ENCODE peak calls at places on chromosomes 13 and 19, in six cellular contexts. One of them, this sample, is unnamed.

GRCh38 chr19:50432221-50432626 is 468 bp upstream of the MYBPC2 start:
- DNase-seq in stomach: no peak
- DNase-seq in A549: no peak
- DNase-seq in transverse colon: no peak
- DNase-seq in SK-N-SH: no peak
- DNase-seq in H1: no peak
- DNase-seq in this sample: no peak

GRCh38 chr19:47471733-47472457 is at the start of gene SLC8A2:
- DNase-seq in stomach: peak
- DNase-seq in A549: peak
- DNase-seq in transverse colon: peak
- DNase-seq in SK-N-SH: peak
- DNase-seq in H1: peak
- DNase-seq in this sample: no peak

GRCh38 chr13:20160346-20161274 is at the start of gene GJA3:
- DNase-seq in stomach: no peak
- DNase-seq in A549: peak
- DNase-seq in transverse colon: no peak
- DNase-seq in SK-N-SH: peak
- DNase-seq in H1: peak
- DNase-seq in this sample: no peak

GRCh38 chr13:41917641-41918040 is 43.3 kb downstream of the VWA8 start:
- DNase-seq in stomach: no peak
- DNase-seq in A549: no peak
- DNase-seq in transverse colon: no peak
- DNase-seq in SK-N-SH: no peak
- DNase-seq in H1: no peak
- DNase-seq in this sample: no peak

GRCh38 chr19:33779849-33780248 is 16.8 kb upstream of the KCTD15 start:
- DNase-seq in stomach: no peak
- DNase-seq in A549: no peak
- DNase-seq in transverse colon: no peak
- DNase-seq in SK-N-SH: no peak
- DNase-seq in H1: no peak
- DNase-seq in this sample: no peak

GRCh38 chr19:46745521-46746280 is at the start of gene FKRP:
- DNase-seq in stomach: peak
- DNase-seq in A549: no peak
- DNase-seq in transverse colon: no peak
- DNase-seq in SK-N-SH: peak
- DNase-seq in H1: no peak
- DNase-seq in this sample: no peak

GRCh38 chr13:99495478-99496321 is 5.6 kb upstream of the TM9SF2 start:
- DNase-seq in stomach: no peak
- DNase-seq in A549: no peak
- DNase-seq in transverse colon: no peak
- DNase-seq in SK-N-SH: no peak
- DNase-seq in H1: no peak
- DNase-seq in this sample: no peak

GRCh38 chr19:42206871-42207755 is 10.4 kb downstream of the DEDD2 start:
- DNase-seq in stomach: no peak
- DNase-seq in A549: no peak
- DNase-seq in transverse colon: peak
- DNase-seq in SK-N-SH: no peak
- DNase-seq in H1: no peak
- DNase-seq in this sample: no peak

GRCh38 chr19:574658-575526 is 2.5 kb downstream of the BSG start:
- DNase-seq in stomach: peak
- DNase-seq in A549: no peak
- DNase-seq in transverse colon: no peak
- DNase-seq in SK-N-SH: no peak
- DNase-seq in H1: no peak
- DNase-seq in this sample: peak

GRCh38 chr19:49916839-49917733 is 11.9 kb upstream of the ATF5 start:
- DNase-seq in stomach: no peak
- DNase-seq in A549: no peak
- DNase-seq in transverse colon: no peak
- DNase-seq in SK-N-SH: no peak
- DNase-seq in H1: no peak
- DNase-seq in this sample: no peak

GRCh38 chr19:15426485-15427349 is 7.9 kb upstream of the AKAP8L start:
- DNase-seq in stomach: no peak
- DNase-seq in A549: peak
- DNase-seq in transverse colon: no peak
- DNase-seq in SK-N-SH: peak
- DNase-seq in H1: no peak
- DNase-seq in this sample: no peak

GRCh38 chr13:79528759-79529191 is 47.8 kb downstream of the NDFIP2 start:
- DNase-seq in stomach: no peak
- DNase-seq in A549: no peak
- DNase-seq in transverse colon: no peak
- DNase-seq in SK-N-SH: no peak
- DNase-seq in H1: no peak
- DNase-seq in this sample: no peak

GRCh38 chr19:17402982-17403855 is 2.2 kb downstream of the BST2 start:
- DNase-seq in stomach: no peak
- DNase-seq in A549: peak
- DNase-seq in transverse colon: no peak
- DNase-seq in SK-N-SH: peak
- DNase-seq in H1: peak
- DNase-seq in this sample: no peak

GRCh38 chr13:42420304-42420703 is 148.4 kb downstream of the AKAP11 start:
- DNase-seq in stomach: no peak
- DNase-seq in A549: no peak
- DNase-seq in transverse colon: no peak
- DNase-seq in SK-N-SH: no peak
- DNase-seq in H1: no peak
- DNase-seq in this sample: no peak

GRCh38 chr13:105144020-105144419 is 1391.4 kb downstream of the EFNB2 start:
- DNase-seq in stomach: no peak
- DNase-seq in A549: peak
- DNase-seq in transverse colon: no peak
- DNase-seq in SK-N-SH: no peak
- DNase-seq in H1: no peak
- DNase-seq in this sample: no peak

GRCh38 chr13:27137759-27138158 is 33.9 kb downstream of the USP12 start:
- DNase-seq in stomach: no peak
- DNase-seq in A549: no peak
- DNase-seq in transverse colon: no peak
- DNase-seq in SK-N-SH: no peak
- DNase-seq in H1: no peak
- DNase-seq in this sample: no peak

GRCh38 chr13:27973291-27973690 is 4.2 kb upstream of the CDX2 start:
- DNase-seq in stomach: peak
- DNase-seq in A549: no peak
- DNase-seq in transverse colon: peak
- DNase-seq in SK-N-SH: no peak
- DNase-seq in H1: no peak
- DNase-seq in this sample: no peak

GRCh38 chr13:69008503-69008902 is 1099.1 kb upstream of the ATXN8OS start:
- DNase-seq in stomach: no peak
- DNase-seq in A549: peak
- DNase-seq in transverse colon: no peak
- DNase-seq in SK-N-SH: no peak
- DNase-seq in H1: no peak
- DNase-seq in this sample: no peak
- TF ChIP-seq EP300 in stomach: no peak
- TF ChIP-seq EP300 in A549: no peak
- TF ChIP-seq EP300 in transverse colon: no peak
- TF ChIP-seq EP300 in SK-N-SH: no peak
- TF ChIP-seq EP300 in H1: no peak
- TF ChIP-seq EP300 in this sample: no peak

GRCh38 chr13:81048026-81048461 is 707.1 kb upstream of the SPRY2 start:
- DNase-seq in stomach: no peak
- DNase-seq in A549: no peak
- DNase-seq in transverse colon: no peak
- DNase-seq in SK-N-SH: no peak
- DNase-seq in H1: no peak
- DNase-seq in this sample: no peak
- TF ChIP-seq EP300 in stomach: no peak
- TF ChIP-seq EP300 in A549: no peak
- TF ChIP-seq EP300 in transverse colon: no peak
- TF ChIP-seq EP300 in SK-N-SH: no peak
- TF ChIP-seq EP300 in H1: no peak
- TF ChIP-seq EP300 in this sample: no peak

GRCh38 chr13:33817843-33818661 is at the start of gene RFC3:
- DNase-seq in stomach: peak
- DNase-seq in A549: peak
- DNase-seq in transverse colon: peak
- DNase-seq in SK-N-SH: peak
- DNase-seq in H1: peak
- DNase-seq in this sample: peak
- TF ChIP-seq EP300 in stomach: no peak
- TF ChIP-seq EP300 in A549: no peak
- TF ChIP-seq EP300 in transverse colon: no peak
- TF ChIP-seq EP300 in SK-N-SH: peak
- TF ChIP-seq EP300 in H1: peak
- TF ChIP-seq EP300 in this sample: no peak

DNA sequence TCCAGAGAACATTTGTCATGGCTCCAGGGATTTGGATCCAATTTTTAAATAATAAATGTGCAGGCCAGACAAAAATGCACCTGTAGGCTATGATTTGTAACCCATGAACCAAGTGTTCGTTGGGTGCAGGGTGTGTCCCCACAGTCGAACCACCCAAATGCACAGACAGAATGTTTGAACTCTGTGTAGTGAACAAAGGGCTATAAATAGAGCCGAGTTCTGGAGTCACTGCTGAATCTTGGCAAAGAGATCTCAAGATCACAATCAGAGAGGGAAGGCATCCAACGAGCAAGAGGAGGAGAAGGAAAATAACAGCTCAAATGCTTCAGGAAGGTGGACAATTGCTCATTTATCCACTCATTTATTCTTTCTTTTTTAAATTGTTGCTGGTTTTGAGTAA is 547.9 kb downstream of the FGF9 start:
- DNase-seq in stomach: no peak
- DNase-seq in A549: no peak
- DNase-seq in transverse colon: no peak
- DNase-seq in SK-N-SH: no peak
- DNase-seq in H1: no peak
- DNase-seq in this sample: no peak
- TF ChIP-seq EP300 in stomach: no peak
- TF ChIP-seq EP300 in A549: no peak
- TF ChIP-seq EP300 in transverse colon: no peak
- TF ChIP-seq EP300 in SK-N-SH: no peak
- TF ChIP-seq EP300 in H1: no peak
- TF ChIP-seq EP300 in this sample: no peak

GRCh38 chr13:111623170-111623569 is 302.7 kb downstream of the TEX29 start:
- DNase-seq in stomach: no peak
- DNase-seq in A549: no peak
- DNase-seq in transverse colon: no peak
- DNase-seq in SK-N-SH: no peak
- DNase-seq in H1: no peak
- DNase-seq in this sample: no peak

GRCh38 chr13:111621164-111621563 is 300.7 kb downstream of the TEX29 start:
- DNase-seq in stomach: no peak
- DNase-seq in A549: no peak
- DNase-seq in transverse colon: no peak
- DNase-seq in SK-N-SH: no peak
- DNase-seq in H1: no peak
- DNase-seq in this sample: no peak

GRCh38 chr13:111623743-111624505 is 303.5 kb downstream of the TEX29 start:
- DNase-seq in stomach: no peak
- DNase-seq in A549: no peak
- DNase-seq in transverse colon: no peak
- DNase-seq in SK-N-SH: no peak
- DNase-seq in H1: peak
- DNase-seq in this sample: no peak

GRCh38 chr13:111622051-111622531 is 301.6 kb downstream of the TEX29 start:
- DNase-seq in stomach: peak
- DNase-seq in A549: no peak
- DNase-seq in transverse colon: no peak
- DNase-seq in SK-N-SH: no peak
- DNase-seq in H1: no peak
- DNase-seq in this sample: no peak

DNA sequence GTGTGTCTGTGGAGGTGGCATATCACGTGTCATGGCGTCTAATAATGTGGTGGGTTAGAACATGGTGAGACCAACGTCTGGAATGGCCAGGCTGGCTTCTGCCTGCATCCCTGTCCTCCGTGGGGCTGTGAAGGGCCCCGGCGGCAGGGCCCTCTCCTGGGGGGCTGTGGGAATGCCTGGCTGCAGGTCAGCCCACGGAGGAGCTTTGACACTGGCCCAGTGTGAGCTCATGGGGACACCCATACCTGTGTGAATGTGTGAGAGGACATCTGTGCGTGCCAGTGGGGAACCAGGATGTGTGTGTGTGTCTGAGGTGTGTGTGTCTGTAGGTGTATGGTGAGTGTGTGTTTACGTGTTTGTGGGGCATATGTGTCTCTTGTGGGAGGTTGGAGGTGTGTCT is 300.1 kb downstream of the TEX29 start:
- DNase-seq in stomach: no peak
- DNase-seq in A549: no peak
- DNase-seq in transverse colon: no peak
- DNase-seq in SK-N-SH: no peak
- DNase-seq in H1: no peak
- DNase-seq in this sample: no peak
- TF ChIP-seq EP300 in stomach: no peak
- TF ChIP-seq EP300 in A549: no peak
- TF ChIP-seq EP300 in transverse colon: no peak
- TF ChIP-seq EP300 in SK-N-SH: no peak
- TF ChIP-seq EP300 in H1: no peak
- TF ChIP-seq EP300 in this sample: no peak

GRCh38 chr13:65940720-65941119 is 1289.4 kb downstream of the PCDH9 start:
- DNase-seq in stomach: no peak
- DNase-seq in A549: no peak
- DNase-seq in transverse colon: no peak
- DNase-seq in SK-N-SH: no peak
- DNase-seq in H1: no peak
- DNase-seq in this sample: no peak

GRCh38 chr13:65943711-65944110 is 1286.4 kb downstream of the PCDH9 start:
- DNase-seq in stomach: no peak
- DNase-seq in A549: no peak
- DNase-seq in transverse colon: no peak
- DNase-seq in SK-N-SH: no peak
- DNase-seq in H1: no peak
- DNase-seq in this sample: no peak

GRCh38 chr13:65946387-65946786 is 1283.7 kb downstream of the PCDH9 start:
- DNase-seq in stomach: no peak
- DNase-seq in A549: peak
- DNase-seq in transverse colon: no peak
- DNase-seq in SK-N-SH: no peak
- DNase-seq in H1: no peak
- DNase-seq in this sample: no peak

DNA sequence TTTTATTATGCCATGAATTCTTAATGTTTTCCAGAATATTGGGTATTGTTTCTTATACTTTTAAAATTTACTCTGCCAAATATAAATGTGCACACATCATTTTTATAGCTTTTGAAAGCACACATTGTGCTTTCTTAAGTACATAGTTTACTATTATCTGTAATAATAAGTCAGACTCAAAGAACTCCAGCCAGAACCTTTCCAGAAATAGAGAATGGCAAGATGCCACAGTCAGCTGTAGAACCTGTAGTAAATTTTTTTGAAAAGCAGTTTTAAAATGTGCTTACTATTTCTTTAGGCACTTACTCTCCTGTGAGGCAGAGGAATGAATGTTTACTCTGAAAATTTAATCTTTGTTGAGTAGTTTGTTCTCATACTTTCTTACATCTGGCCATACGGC is 1287.1 kb downstream of the PCDH9 start:
- DNase-seq in stomach: no peak
- DNase-seq in A549: no peak
- DNase-seq in transverse colon: no peak
- DNase-seq in SK-N-SH: no peak
- DNase-seq in H1: no peak
- DNase-seq in this sample: no peak
- TF ChIP-seq EP300 in stomach: no peak
- TF ChIP-seq EP300 in A549: no peak
- TF ChIP-seq EP300 in transverse colon: no peak
- TF ChIP-seq EP300 in SK-N-SH: no peak
- TF ChIP-seq EP300 in H1: no peak
- TF ChIP-seq EP300 in this sample: no peak

GRCh38 chr19:6460099-6460884 is 700 bp upstream of the SLC25A23 start:
- DNase-seq in stomach: peak
- DNase-seq in A549: peak
- DNase-seq in transverse colon: peak
- DNase-seq in SK-N-SH: peak
- DNase-seq in H1: peak
- DNase-seq in this sample: peak
- TF ChIP-seq EP300 in stomach: no peak
- TF ChIP-seq EP300 in A549: no peak
- TF ChIP-seq EP300 in transverse colon: no peak
- TF ChIP-seq EP300 in SK-N-SH: peak
- TF ChIP-seq EP300 in H1: peak
- TF ChIP-seq EP300 in this sample: no peak